ENCODE peak calls at places on chromosomes 7 and 10, in nine cellular contexts. Q, X, B, M, F, D, T, N and W are unnamed samples.

GRCh38 chr7:83863906-83864305 is 215.0 kb upstream of the SEMA3E start:
- DNase-seq in Q (no peak), X (no peak), B (no peak), M (no peak), F (no peak), D (no peak), T (no peak), N (no peak), W (no peak)

GRCh38 chr10:100998991-100999741 is 442 bp upstream of the LZTS2 start:
- DNase-seq in Q (peak), X (no peak), B (peak), M (peak), F (peak), D (peak), T (peak), N (peak), W (peak)

GRCh38 chr7:10940748-10941358 is 32.8 kb upstream of the PHF14 start:
- DNase-seq in Q (peak), X (no peak), B (no peak), M (peak), F (no peak), D (peak), T (no peak), N (no peak), W (peak)

GRCh38 chr10:30671011-30671616 is 41.6 kb upstream of the LYZL2 start:
- DNase-seq in Q (peak), X (peak), B (no peak), M (no peak), F (no peak), D (peak), T (peak), N (no peak), W (peak)

GRCh38 chr7:42071372-42072261 is 165.4 kb downstream of the GLI3 start:
- DNase-seq in Q (peak), X (no peak), B (no peak), M (no peak), F (no peak), D (peak), T (no peak), N (no peak), W (no peak)

GRCh38 chr10:56212951-56213350 is 148.1 kb downstream of the ZWINT start:
- DNase-seq in Q (no peak), X (no peak), B (no peak), M (no peak), F (no peak), D (no peak), T (no peak), N (no peak), W (no peak)

GRCh38 chr10:123132576-123133477 is 2.9 kb upstream of the HMX3 start:
- DNase-seq in Q (peak), X (peak), B (peak), M (peak), F (peak), D (peak), T (peak), N (peak), W (peak)

GRCh38 chr10:4154317-4154716 is 369.3 kb upstream of the KLF6 start:
- DNase-seq in Q (no peak), X (no peak), B (no peak), M (peak), F (no peak), D (no peak), T (no peak), N (no peak), W (no peak)

GRCh38 chr7:149635561-149636329 is 137.6 kb downstream of the ZNF467 start:
- DNase-seq in Q (peak), X (no peak), B (no peak), M (no peak), F (no peak), D (peak), T (no peak), N (peak), W (no peak)

GRCh38 chr7:2909043-2909442 is 64.9 kb upstream of the GNA12 start:
- DNase-seq in Q (no peak), X (no peak), B (no peak), M (no peak), F (no peak), D (no peak), T (no peak), N (no peak), W (no peak)

GRCh38 chr10:126939706-126940105 is 34.5 kb downstream of the DOCK1 start:
- DNase-seq in Q (no peak), X (no peak), B (no peak), M (no peak), F (no peak), D (no peak), T (peak), N (no peak), W (no peak)

GRCh38 chr7:835491-836401 is 3.5 kb downstream of the SUN1 start:
- DNase-seq in Q (no peak), X (no peak), B (no peak), M (no peak), F (peak), D (peak), T (no peak), N (no peak), W (peak)

GRCh38 chr7:67625257-67625713 is 628.7 kb downstream of the TYW1 start:
- DNase-seq in Q (peak), X (peak), B (peak), M (no peak), F (peak), D (peak), T (peak), N (peak), W (peak)

GRCh38 chr7:118003438-118003837 is 130.2 kb upstream of the CTTNBP2 start:
- DNase-seq in Q (no peak), X (no peak), B (no peak), M (no peak), F (no peak), D (peak), T (peak), N (no peak), W (no peak)

GRCh38 chr7:146321301-146321700 is 204.7 kb downstream of the CNTNAP2 start:
- DNase-seq in Q (no peak), X (no peak), B (no peak), M (no peak), F (no peak), D (no peak), T (no peak), N (no peak), W (no peak)

GRCh38 chr10:89235073-89235798 is 16.3 kb downstream of the LIPA start:
- DNase-seq in Q (no peak), X (no peak), B (peak), M (no peak), F (peak), D (no peak), T (peak), N (no peak), W (no peak)

GRCh38 chr7:35253182-35253679 is 669 bp downstream of the TBX20 start:
- DNase-seq in Q (no peak), X (no peak), B (no peak), M (no peak), F (peak), D (no peak), T (no peak), N (no peak), W (no peak)

GRCh38 chr10:14019983-14020668 is 310.6 kb downstream of the FRMD4A start:
- DNase-seq in Q (no peak), X (no peak), B (no peak), M (no peak), F (no peak), D (no peak), T (no peak), N (no peak), W (no peak)

GRCh38 chr10:86343761-86344160 is 22.8 kb downstream of the GRID1 start:
- DNase-seq in Q (no peak), X (no peak), B (peak), M (no peak), F (no peak), D (no peak), T (peak), N (no peak), W (no peak)

GRCh38 chr10:62233494-62234283 is 35.0 kb downstream of the RTKN2 start:
- DNase-seq in Q (no peak), X (no peak), B (no peak), M (no peak), F (no peak), D (no peak), T (no peak), N (no peak), W (no peak)

GRCh38 chr10:6498771-6499170 is 81.3 kb downstream of the PRKCQ start:
- DNase-seq in Q (no peak), X (no peak), B (no peak), M (peak), F (no peak), D (peak), T (no peak), N (no peak), W (no peak)

GRCh38 chr10:71708301-71708703 is 11.3 kb downstream of the C10orf105 start:
- DNase-seq in Q (peak), X (peak), B (no peak), M (peak), F (peak), D (peak), T (peak), N (no peak), W (peak)

GRCh38 chr10:48437546-48437945 is 131.1 kb downstream of the MAPK8 start:
- DNase-seq in Q (no peak), X (no peak), B (no peak), M (no peak), F (no peak), D (no peak), T (no peak), N (no peak), W (no peak)

GRCh38 chr10:110841767-110842267 is 29.9 kb upstream of the PDCD4 start:
- DNase-seq in Q (peak), X (no peak), B (no peak), M (no peak), F (no peak), D (no peak), T (no peak), N (no peak), W (no peak)

GRCh38 chr10:16915308-16915707 is 98.1 kb upstream of the RSU1 start:
- DNase-seq in Q (peak), X (no peak), B (no peak), M (no peak), F (no peak), D (peak), T (no peak), N (no peak), W (no peak)

GRCh38 chr7:35697414-35698175 is 2.7 kb upstream of the HERPUD2 start:
- DNase-seq in Q (no peak), X (peak), B (no peak), M (no peak), F (no peak), D (no peak), T (no peak), N (no peak), W (no peak)

GRCh38 chr10:11793762-11794479 is 29.2 kb upstream of the PROSER2 start:
- DNase-seq in Q (no peak), X (peak), B (no peak), M (no peak), F (no peak), D (no peak), T (no peak), N (no peak), W (no peak)